ENCODE peak calls at places on chromosomes 12 and 14, in seven cellular contexts. One of them, this sample, is unnamed.

GRCh38 chr12:48744251-48745008 is 27.9 kb upstream of the CCNT1 start:
- DNase-seq in left ventricle myocardium superior: no peak
- DNase-seq in CD4-positive, CD25-positive, alpha-beta regulatory T cell: no peak
- DNase-seq in MV-4-11: no peak
- DNase-seq in fibroblast of lung: no peak
- DNase-seq in stimulated activated CD8-positive, alpha-beta memory T cell treated with anti-CD3 and anti-CD28 coated beads, Interleukin-7, amount 100 ng/mL, for 24 hours: no peak
- DNase-seq in HFF-Myc: no peak
- DNase-seq in this sample: no peak

GRCh38 chr14:61322011-61322798 is 826 bp downstream of the PRKCH start:
- DNase-seq in HFF-Myc: no peak
- DNase-seq in CD4-positive, CD25-positive, alpha-beta regulatory T cell: no peak
- DNase-seq in MV-4-11: no peak
- DNase-seq in stimulated activated CD8-positive, alpha-beta memory T cell treated with anti-CD3 and anti-CD28 coated beads, Interleukin-7, amount 100 ng/mL, for 24 hours: no peak
- DNase-seq in left ventricle myocardium superior: peak; percentile 57
- DNase-seq in fibroblast of lung: no peak
- DNase-seq in this sample: peak; percentile 63

GRCh38 chr14:68734231-68734732 is 58.6 kb downstream of the ZFP36L1 start:
- DNase-seq in HFF-Myc: no peak
- DNase-seq in fibroblast of lung: no peak
- DNase-seq in stimulated activated CD8-positive, alpha-beta memory T cell treated with anti-CD3 and anti-CD28 coated beads, Interleukin-7, amount 100 ng/mL, for 24 hours: peak; percentile 13
- DNase-seq in MV-4-11: peak; percentile 68
- DNase-seq in CD4-positive, CD25-positive, alpha-beta regulatory T cell: peak; percentile 43
- DNase-seq in left ventricle myocardium superior: no peak
- DNase-seq in this sample: no peak

GRCh38 chr12:116336542-116337065 is 59.1 kb upstream of the MED13L start:
- DNase-seq in fibroblast of lung: peak; percentile 50
- DNase-seq in left ventricle myocardium superior: no peak
- DNase-seq in CD4-positive, CD25-positive, alpha-beta regulatory T cell: no peak
- DNase-seq in HFF-Myc: no peak
- DNase-seq in stimulated activated CD8-positive, alpha-beta memory T cell treated with anti-CD3 and anti-CD28 coated beads, Interleukin-7, amount 100 ng/mL, for 24 hours: no peak
- DNase-seq in MV-4-11: peak; percentile 84
- DNase-seq in this sample: no peak

GRCh38 chr12:88684610-88685009 is 104.3 kb upstream of the KITLG start:
- DNase-seq in left ventricle myocardium superior: no peak
- DNase-seq in MV-4-11: no peak
- DNase-seq in stimulated activated CD8-positive, alpha-beta memory T cell treated with anti-CD3 and anti-CD28 coated beads, Interleukin-7, amount 100 ng/mL, for 24 hours: no peak
- DNase-seq in HFF-Myc: no peak
- DNase-seq in CD4-positive, CD25-positive, alpha-beta regulatory T cell: no peak
- DNase-seq in fibroblast of lung: no peak
- DNase-seq in this sample: no peak

GRCh38 chr14:34592623-34593022 is 37.3 kb downstream of the SNX6 start:
- DNase-seq in fibroblast of lung: no peak
- DNase-seq in CD4-positive, CD25-positive, alpha-beta regulatory T cell: no peak
- DNase-seq in left ventricle myocardium superior: no peak
- DNase-seq in HFF-Myc: no peak
- DNase-seq in stimulated activated CD8-positive, alpha-beta memory T cell treated with anti-CD3 and anti-CD28 coated beads, Interleukin-7, amount 100 ng/mL, for 24 hours: no peak
- DNase-seq in MV-4-11: no peak
- DNase-seq in this sample: no peak

GRCh38 chr12:83031301-83031700 is 344.6 kb downstream of the TMTC2 start:
- DNase-seq in fibroblast of lung: no peak
- DNase-seq in left ventricle myocardium superior: no peak
- DNase-seq in CD4-positive, CD25-positive, alpha-beta regulatory T cell: no peak
- DNase-seq in HFF-Myc: no peak
- DNase-seq in stimulated activated CD8-positive, alpha-beta memory T cell treated with anti-CD3 and anti-CD28 coated beads, Interleukin-7, amount 100 ng/mL, for 24 hours: no peak
- DNase-seq in MV-4-11: no peak
- DNase-seq in this sample: no peak

GRCh38 chr12:2669560-2669959 is 125.2 kb upstream of the FKBP4 start:
- DNase-seq in CD4-positive, CD25-positive, alpha-beta regulatory T cell: no peak
- DNase-seq in stimulated activated CD8-positive, alpha-beta memory T cell treated with anti-CD3 and anti-CD28 coated beads, Interleukin-7, amount 100 ng/mL, for 24 hours: no peak
- DNase-seq in left ventricle myocardium superior: no peak
- DNase-seq in MV-4-11: no peak
- DNase-seq in fibroblast of lung: no peak
- DNase-seq in HFF-Myc: no peak
- DNase-seq in this sample: no peak

GRCh38 chr14:81256289-81256960 is 35.7 kb upstream of the GTF2A1 start:
- DNase-seq in HFF-Myc: no peak
- DNase-seq in left ventricle myocardium superior: no peak
- DNase-seq in fibroblast of lung: no peak
- DNase-seq in CD4-positive, CD25-positive, alpha-beta regulatory T cell: no peak
- DNase-seq in MV-4-11: peak; percentile 69
- DNase-seq in stimulated activated CD8-positive, alpha-beta memory T cell treated with anti-CD3 and anti-CD28 coated beads, Interleukin-7, amount 100 ng/mL, for 24 hours: no peak
- DNase-seq in this sample: no peak

GRCh38 chr14:74975059-74975810 is 19.8 kb upstream of the PGF start:
- DNase-seq in left ventricle myocardium superior: peak; percentile 97
- DNase-seq in MV-4-11: no peak
- DNase-seq in stimulated activated CD8-positive, alpha-beta memory T cell treated with anti-CD3 and anti-CD28 coated beads, Interleukin-7, amount 100 ng/mL, for 24 hours: no peak
- DNase-seq in fibroblast of lung: peak; percentile 33
- DNase-seq in CD4-positive, CD25-positive, alpha-beta regulatory T cell: no peak
- DNase-seq in HFF-Myc: no peak
- DNase-seq in this sample: no peak

GRCh38 chr14:73461478-73462077 is 3.2 kb upstream of the NUMB start:
- DNase-seq in stimulated activated CD8-positive, alpha-beta memory T cell treated with anti-CD3 and anti-CD28 coated beads, Interleukin-7, amount 100 ng/mL, for 24 hours: no peak
- DNase-seq in fibroblast of lung: no peak
- DNase-seq in left ventricle myocardium superior: no peak
- DNase-seq in CD4-positive, CD25-positive, alpha-beta regulatory T cell: no peak
- DNase-seq in MV-4-11: no peak
- DNase-seq in HFF-Myc: no peak
- DNase-seq in this sample: no peak

GRCh38 chr12:13049816-13050215 is 5.6 kb downstream of the FAM234B start:
- DNase-seq in stimulated activated CD8-positive, alpha-beta memory T cell treated with anti-CD3 and anti-CD28 coated beads, Interleukin-7, amount 100 ng/mL, for 24 hours: no peak
- DNase-seq in fibroblast of lung: peak; percentile 18
- DNase-seq in HFF-Myc: no peak
- DNase-seq in MV-4-11: no peak
- DNase-seq in left ventricle myocardium superior: no peak
- DNase-seq in CD4-positive, CD25-positive, alpha-beta regulatory T cell: no peak
- DNase-seq in this sample: no peak

GRCh38 chr14:93917141-93917540 is 10.0 kb upstream of the FAM181A start:
- DNase-seq in left ventricle myocardium superior: no peak
- DNase-seq in CD4-positive, CD25-positive, alpha-beta regulatory T cell: no peak
- DNase-seq in fibroblast of lung: no peak
- DNase-seq in stimulated activated CD8-positive, alpha-beta memory T cell treated with anti-CD3 and anti-CD28 coated beads, Interleukin-7, amount 100 ng/mL, for 24 hours: no peak
- DNase-seq in MV-4-11: no peak
- DNase-seq in HFF-Myc: no peak
- DNase-seq in this sample: no peak

GRCh38 chr14:64755661-64756265 is 51.5 kb downstream of the PLEKHG3 start:
- DNase-seq in stimulated activated CD8-positive, alpha-beta memory T cell treated with anti-CD3 and anti-CD28 coated beads, Interleukin-7, amount 100 ng/mL, for 24 hours: peak; percentile 6
- DNase-seq in CD4-positive, CD25-positive, alpha-beta regulatory T cell: peak; percentile 69
- DNase-seq in left ventricle myocardium superior: no peak
- DNase-seq in HFF-Myc: no peak
- DNase-seq in MV-4-11: no peak
- DNase-seq in fibroblast of lung: no peak
- DNase-seq in this sample: no peak

GRCh38 chr12:101671157-101671791 is 26.2 kb upstream of the CHPT1 start:
- DNase-seq in left ventricle myocardium superior: no peak
- DNase-seq in MV-4-11: peak; percentile 84
- DNase-seq in stimulated activated CD8-positive, alpha-beta memory T cell treated with anti-CD3 and anti-CD28 coated beads, Interleukin-7, amount 100 ng/mL, for 24 hours: no peak
- DNase-seq in HFF-Myc: no peak
- DNase-seq in CD4-positive, CD25-positive, alpha-beta regulatory T cell: peak; percentile 52
- DNase-seq in fibroblast of lung: no peak
- DNase-seq in this sample: no peak

GRCh38 chr14:95811813-95812212 is 64.8 kb upstream of the TUNAR start:
- DNase-seq in fibroblast of lung: no peak
- DNase-seq in left ventricle myocardium superior: no peak
- DNase-seq in MV-4-11: no peak
- DNase-seq in HFF-Myc: no peak
- DNase-seq in CD4-positive, CD25-positive, alpha-beta regulatory T cell: no peak
- DNase-seq in stimulated activated CD8-positive, alpha-beta memory T cell treated with anti-CD3 and anti-CD28 coated beads, Interleukin-7, amount 100 ng/mL, for 24 hours: no peak
- DNase-seq in this sample: no peak

GRCh38 chr12:115158816-115159215 is 474.8 kb upstream of the TBX3 start:
- DNase-seq in HFF-Myc: no peak
- DNase-seq in CD4-positive, CD25-positive, alpha-beta regulatory T cell: no peak
- DNase-seq in fibroblast of lung: no peak
- DNase-seq in left ventricle myocardium superior: no peak
- DNase-seq in stimulated activated CD8-positive, alpha-beta memory T cell treated with anti-CD3 and anti-CD28 coated beads, Interleukin-7, amount 100 ng/mL, for 24 hours: no peak
- DNase-seq in MV-4-11: no peak
- DNase-seq in this sample: no peak

GRCh38 chr14:37709419-37710195 is 114.2 kb downstream of the TTC6 start:
- DNase-seq in MV-4-11: no peak
- DNase-seq in left ventricle myocardium superior: no peak
- DNase-seq in CD4-positive, CD25-positive, alpha-beta regulatory T cell: no peak
- DNase-seq in fibroblast of lung: peak; percentile 53
- DNase-seq in HFF-Myc: peak; percentile 16
- DNase-seq in stimulated activated CD8-positive, alpha-beta memory T cell treated with anti-CD3 and anti-CD28 coated beads, Interleukin-7, amount 100 ng/mL, for 24 hours: no peak
- DNase-seq in this sample: no peak

GRCh38 chr14:88195676-88196075 is 127.4 kb downstream of the KCNK10 start:
- DNase-seq in CD4-positive, CD25-positive, alpha-beta regulatory T cell: no peak
- DNase-seq in left ventricle myocardium superior: no peak
- DNase-seq in HFF-Myc: no peak
- DNase-seq in MV-4-11: no peak
- DNase-seq in fibroblast of lung: no peak
- DNase-seq in stimulated activated CD8-positive, alpha-beta memory T cell treated with anti-CD3 and anti-CD28 coated beads, Interleukin-7, amount 100 ng/mL, for 24 hours: no peak
- DNase-seq in this sample: no peak

GRCh38 chr12:20508362-20508761 is 140.0 kb downstream of the PDE3A start:
- DNase-seq in stimulated activated CD8-positive, alpha-beta memory T cell treated with anti-CD3 and anti-CD28 coated beads, Interleukin-7, amount 100 ng/mL, for 24 hours: no peak
- DNase-seq in MV-4-11: no peak
- DNase-seq in HFF-Myc: no peak
- DNase-seq in fibroblast of lung: peak; percentile 49
- DNase-seq in left ventricle myocardium superior: no peak
- DNase-seq in CD4-positive, CD25-positive, alpha-beta regulatory T cell: no peak
- DNase-seq in this sample: no peak

GRCh38 chr14:64338616-64339316 is 44.6 kb upstream of the ESR2 start:
- DNase-seq in MV-4-11: peak; percentile 99
- DNase-seq in stimulated activated CD8-positive, alpha-beta memory T cell treated with anti-CD3 and anti-CD28 coated beads, Interleukin-7, amount 100 ng/mL, for 24 hours: peak; percentile 80
- DNase-seq in fibroblast of lung: peak; percentile 97
- DNase-seq in left ventricle myocardium superior: peak; percentile 92
- DNase-seq in HFF-Myc: peak; percentile 94
- DNase-seq in CD4-positive, CD25-positive, alpha-beta regulatory T cell: peak; percentile 85
- DNase-seq in this sample: peak; percentile 96

GRCh38 chr12:89962648-89963047 is 254.0 kb upstream of the ATP2B1 start:
- DNase-seq in stimulated activated CD8-positive, alpha-beta memory T cell treated with anti-CD3 and anti-CD28 coated beads, Interleukin-7, amount 100 ng/mL, for 24 hours: no peak
- DNase-seq in HFF-Myc: no peak
- DNase-seq in fibroblast of lung: no peak
- DNase-seq in CD4-positive, CD25-positive, alpha-beta regulatory T cell: no peak
- DNase-seq in left ventricle myocardium superior: no peak
- DNase-seq in MV-4-11: peak; percentile 8
- DNase-seq in this sample: no peak